ENCODE peak calls at places on chromosomes 7 and 10, in four cellular contexts. V is stomach, H is Calu3, U is tibial nerve. S is an unnamed sample.

GRCh38 chr7:730501-731439 is 3.7 kb upstream of the PRKAR1B start:
- DNase-seq in V (no peak), H (no peak), U (no peak), S (no peak)

GRCh38 chr10:7667262-7668141 is 736 bp upstream of the ITIH5 start:
- DNase-seq in V (no peak), H (no peak), U (no peak), S (no peak)

GRCh38 chr10:62268399-62269076 is at the start of gene RTKN2:
- DNase-seq in V (peak), H (peak), U (no peak), S (no peak)

GRCh38 chr10:125157473-125157865 is 2.9 kb downstream of the CTBP2 start:
- DNase-seq in V (peak), H (no peak), U (no peak), S (no peak)

GRCh38 chr7:101412976-101413375 is 50.3 kb downstream of the COL26A1 start:
- DNase-seq in V (no peak), H (no peak), U (no peak), S (no peak)

GRCh38 chr10:105834261-105835059 is 1193.4 kb downstream of the SORCS3 start:
- DNase-seq in V (no peak), H (no peak), U (no peak), S (no peak)

GRCh38 chr7:133434246-133434865 is 181.5 kb downstream of the EXOC4 start:
- DNase-seq in V (no peak), H (no peak), U (no peak), S (no peak)

GRCh38 chr10:54066646-54067045 is 734.4 kb downstream of the PCDH15 start:
- DNase-seq in V (no peak), H (no peak), U (no peak), S (no peak)

GRCh38 chr10:182441-183201 is 47.4 kb downstream of the ZMYND11 start:
- DNase-seq in V (no peak), H (no peak), U (no peak), S (no peak)

GRCh38 chr7:34823650-34824258 is 165.7 kb downstream of the NPSR1 start:
- DNase-seq in V (peak), H (peak), U (no peak), S (peak)

GRCh38 chr7:41058986-41059741 is 643.7 kb downstream of the INHBA start:
- DNase-seq in V (no peak), H (peak), U (no peak), S (no peak)

GRCh38 chr7:36994456-36995112 is 270.3 kb upstream of the AOAH start:
- DNase-seq in V (peak), H (no peak), U (no peak), S (no peak)

GRCh38 chr7:127938588-127938987 is 92.6 kb downstream of the LRRC4 start:
- DNase-seq in V (no peak), H (peak), U (no peak), S (no peak)

GRCh38 chr7:36151921-36152755 is 916 bp upstream of the EEPD1 start:
- DNase-seq in V (no peak), H (no peak), U (no peak), S (no peak)

GRCh38 chr7:103718482-103719415 is 270.7 kb downstream of the RELN start:
- DNase-seq in V (no peak), H (no peak), U (no peak), S (no peak)

GRCh38 chr7:158885624-158886023 is 29.3 kb downstream of the DYNC2I1 start:
- DNase-seq in V (no peak), H (no peak), U (no peak), S (no peak)

GRCh38 chr7:157429001-157429679 is 92.3 kb downstream of the DNAJB6 start:
- DNase-seq in V (no peak), H (no peak), U (no peak), S (no peak)

GRCh38 chr10:73853196-73853595 is 21.2 kb downstream of the CAMK2G start:
- DNase-seq in V (no peak), H (no peak), U (no peak), S (no peak)

GRCh38 chr7:135584362-135585353 is 26.9 kb downstream of the NUP205 start:
- DNase-seq in V (no peak), H (no peak), U (no peak), S (no peak)

GRCh38 chr10:62044569-62044968 is 143.1 kb downstream of the ARID5B start:
- DNase-seq in V (no peak), H (no peak), U (no peak), S (no peak)

GRCh38 chr7:127976056-127976455 is 55.2 kb downstream of the LRRC4 start:
- DNase-seq in V (peak), H (peak), U (no peak), S (no peak)

GRCh38 chr7:93719546-93719945 is 145.0 kb upstream of the CALCR start:
- DNase-seq in V (no peak), H (no peak), U (no peak), S (no peak)

GRCh38 chr7:38584443-38585210 is 46.5 kb downstream of the AMPH start:
- DNase-seq in V (no peak), H (no peak), U (no peak), S (no peak)

GRCh38 chr7:28411876-28412662 is at the start of gene CREB5:
- DNase-seq in V (no peak), H (no peak), U (no peak), S (no peak)

GRCh38 chr7:80181411-80181810 is 46.8 kb downstream of the GNAI1 start:
- DNase-seq in V (no peak), H (no peak), U (no peak), S (no peak)

GRCh38 chr10:683448-684071 is 5.9 kb downstream of the DIP2C start:
- DNase-seq in V (no peak), H (no peak), U (no peak), S (no peak)

GRCh38 chr7:102451371-102452054 is 13.2 kb downstream of the ALKBH4 start:
- DNase-seq in V (no peak), H (no peak), U (no peak), S (no peak)

GRCh38 chr7:45421826-45422225 is 152.3 kb upstream of the ADCY1 start:
- DNase-seq in V (no peak), H (no peak), U (no peak), S (no peak)

GRCh38 chr7:108420482-108420908 is 35.7 kb downstream of the NRCAM start:
- DNase-seq in V (no peak), H (no peak), U (no peak), S (no peak)

GRCh38 chr10:29687411-29688160 is 52.8 kb upstream of the SVIL start:
- DNase-seq in V (no peak), H (no peak), U (no peak), S (no peak)

GRCh38 chr10:112991888-112992491 is 41.9 kb downstream of the TCF7L2 start:
- DNase-seq in V (no peak), H (no peak), U (no peak), S (no peak)

GRCh38 chr7:116566666-116567065 is 41.8 kb downstream of the CAV1 start:
- DNase-seq in V (no peak), H (no peak), U (no peak), S (no peak)

GRCh38 chr10:3472705-3473078 is 300.1 kb upstream of the PITRM1 start:
- DNase-seq in V (no peak), H (peak), U (no peak), S (no peak)

GRCh38 chr10:90968448-90969086 is 47.7 kb upstream of the ANKRD1 start:
- DNase-seq in V (no peak), H (no peak), U (no peak), S (no peak)

GRCh38 chr10:26467639-26468038 is 29.5 kb downstream of the APBB1IP start:
- DNase-seq in V (no peak), H (no peak), U (no peak), S (no peak)

GRCh38 chr7:71482284-71482683 is 350.3 kb downstream of the GALNT17 start:
- DNase-seq in V (no peak), H (no peak), U (no peak), S (no peak)

GRCh38 chr7:46909601-46910051 is 672.3 kb downstream of the TNS3 start:
- DNase-seq in V (no peak), H (no peak), U (no peak), S (no peak)

GRCh38 chr7:26284995-26285632 is 6.5 kb upstream of the SNX10 start:
- DNase-seq in V (no peak), H (peak), U (no peak), S (no peak)
- TF ChIP-seq CTCF in V (no peak), H (no peak), U (no peak), S (no peak)

DNA sequence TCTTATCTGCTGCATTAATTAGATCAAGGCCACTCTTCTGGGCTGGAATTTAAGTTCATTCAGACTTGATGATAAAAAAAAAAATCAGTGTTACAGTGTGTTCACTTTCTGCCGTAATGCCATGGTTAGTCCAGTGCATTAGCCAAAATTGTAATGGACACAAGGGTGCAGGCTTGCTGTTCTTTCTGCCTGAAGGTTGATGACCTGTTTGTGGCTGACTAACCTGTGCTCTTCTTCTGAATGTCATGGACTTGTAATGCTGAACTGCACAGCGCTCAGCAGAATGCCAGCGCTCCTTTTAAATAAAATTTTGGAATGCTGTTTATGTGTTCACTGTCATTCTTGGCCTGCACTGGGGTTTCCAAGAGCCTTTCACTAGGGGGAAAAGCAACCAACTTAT is 323.2 kb downstream of the ZNF248 start:
- DNase-seq in V (no peak), H (no peak), U (no peak), S (no peak)
- TF ChIP-seq CTCF in V (no peak), H (no peak), U (no peak), S (no peak)

DNA sequence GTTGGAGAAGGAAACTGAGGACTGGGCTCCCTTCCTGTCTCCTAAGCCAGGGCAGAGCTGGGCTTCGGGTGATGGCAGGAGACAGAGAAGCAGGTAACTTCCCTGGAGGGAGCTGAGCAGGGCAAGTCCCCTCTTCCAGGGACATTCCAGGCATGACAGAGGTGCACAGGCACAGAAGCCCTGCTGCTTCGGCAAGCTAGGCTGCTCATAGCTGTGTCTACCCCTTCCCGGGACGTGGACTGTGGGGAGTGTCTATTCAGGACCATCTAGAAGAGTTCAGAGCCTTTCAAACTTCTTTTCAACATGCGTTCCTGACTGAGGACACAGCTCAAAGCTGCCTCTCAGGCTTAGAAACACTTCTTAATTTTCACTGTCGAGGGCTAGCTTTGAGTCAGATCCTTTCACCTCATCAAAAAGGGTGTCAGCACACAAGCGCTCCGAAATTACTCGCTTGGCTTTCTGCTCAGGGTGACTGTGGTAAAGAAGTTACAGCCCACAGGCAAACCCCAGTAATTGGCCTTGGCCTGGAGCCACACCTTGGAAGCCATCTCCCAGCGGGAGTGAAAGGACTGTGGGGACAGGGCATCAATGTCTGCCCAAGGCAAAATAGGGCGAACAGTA is 63.7 kb upstream of the STEAP1B start:
- DNase-seq in V (no peak), H (peak), U (no peak), S (no peak)
- TF ChIP-seq CTCF in V (no peak), H (no peak), U (no peak), S (no peak)

GRCh38 chr10:121595321-121595805 is 2.9 kb downstream of the FGFR2 start:
- DNase-seq in V (no peak), H (no peak), U (no peak), S (no peak)

GRCh38 chr10:121595806-121596667 is 2.2 kb downstream of the FGFR2 start:
- DNase-seq in V (no peak), H (peak), U (no peak), S (no peak)

GRCh38 chr10:121598261-121599249 is at the start of gene FGFR2:
- DNase-seq in V (peak), H (peak), U (peak), S (no peak)

GRCh38 chr10:121597504-121598241 is 571 bp downstream of the FGFR2 start:
- DNase-seq in V (no peak), H (peak), U (no peak), S (no peak)

GRCh38 chr10:121596668-121597503 is 1.4 kb downstream of the FGFR2 start:
- DNase-seq in V (peak), H (peak), U (peak), S (no peak)
- TF ChIP-seq CTCF in V (no peak), H (no peak), U (no peak), S (no peak)

DNA sequence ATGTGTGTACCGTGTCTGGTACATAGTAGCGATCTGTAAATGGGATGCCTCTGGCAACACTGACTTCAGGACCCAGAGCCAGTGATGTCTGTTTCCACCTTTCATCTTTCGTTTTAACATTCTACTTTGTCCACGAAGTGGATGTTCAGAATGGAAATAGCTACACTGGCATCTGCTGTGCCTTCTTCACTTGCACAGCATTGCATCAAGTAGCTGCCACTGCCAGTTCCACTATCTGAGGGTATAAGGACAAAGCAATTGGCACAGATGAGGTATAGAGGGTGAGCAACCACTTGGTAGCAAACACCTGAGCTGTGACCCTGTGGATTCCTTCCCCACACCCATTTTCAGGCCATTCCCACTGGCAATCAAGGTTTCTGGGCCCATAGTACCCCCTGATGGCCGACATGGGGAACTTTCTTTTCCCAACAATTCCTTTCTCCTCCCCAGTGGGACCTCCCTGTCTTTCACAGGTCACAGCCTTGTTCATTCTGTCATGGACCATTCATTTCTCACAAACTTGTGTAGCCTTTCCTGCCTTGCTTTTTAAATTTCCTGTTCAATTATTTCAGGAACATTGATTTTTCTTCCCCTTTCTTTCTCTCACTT is 4.0 kb downstream of the ITGA8 start:
- DNase-seq in V (no peak), H (no peak), U (no peak), S (no peak)
- TF ChIP-seq CTCF in V (peak), H (peak), U (peak), S (no peak)

DNA sequence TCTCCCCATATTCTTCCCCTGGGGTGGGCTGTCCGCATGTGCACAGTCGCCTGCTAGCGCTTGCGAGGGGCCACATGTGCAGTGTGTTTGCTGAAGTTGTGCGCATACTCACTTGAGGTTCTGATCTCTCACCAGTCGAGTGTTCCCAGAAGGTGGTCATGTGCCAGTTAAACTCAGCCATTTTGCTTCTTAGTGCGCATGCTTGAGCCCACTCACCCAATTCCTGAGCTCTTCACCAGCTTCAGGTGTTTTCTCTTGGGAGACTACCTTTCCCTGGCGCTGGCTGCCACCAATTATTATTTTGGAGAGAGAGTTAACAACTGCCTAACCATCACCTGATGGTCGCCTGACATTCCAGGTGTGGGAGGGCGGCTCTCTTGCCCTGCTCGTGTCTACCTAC is 25.2 kb upstream of the CPN1 start:
- DNase-seq in V (no peak), H (no peak), U (no peak), S (no peak)
- TF ChIP-seq CTCF in V (no peak), H (no peak), U (no peak), S (no peak)